ENCODE peak calls at places on chromosomes 7 and 10, in four cellular contexts. U, L, V and M are unnamed samples.
A peak's percentile ranks its signal among the peaks of the same experiment; 100 is the strongest.

GRCh38 chr10:71771204-71771603 is 2.1 kb downstream of the VSIR start:
- ATAC-seq in U (no peak), L (no peak), V (no peak), M (no peak)

GRCh38 chr7:39465055-39465929 is 100.9 kb upstream of the YAE1 start:
- ATAC-seq in U (peak; percentile 64), L (peak; percentile 95), V (peak; percentile 96), M (no peak)

GRCh38 chr7:149154021-149154420 is 6.8 kb downstream of the ZNF398 start:
- ATAC-seq in U (no peak), L (no peak), V (no peak), M (no peak)

GRCh38 chr10:80436459-80437098 is 17.5 kb upstream of the TSPAN14 start:
- ATAC-seq in U (no peak), L (no peak), V (no peak), M (no peak)

GRCh38 chr7:50826371-50827172 is 43.9 kb upstream of the GRB10 start:
- ATAC-seq in U (no peak), L (peak; percentile 72), V (peak; percentile 88), M (no peak)

GRCh38 chr10:91567815-91568214 is 65.1 kb downstream of the PPP1R3C start:
- ATAC-seq in U (no peak), L (no peak), V (no peak), M (no peak)

GRCh38 chr10:102540023-102540422 is 36.3 kb downstream of the SUFU start:
- ATAC-seq in U (peak; percentile 49), L (peak; percentile 94), V (peak; percentile 92), M (no peak)

GRCh38 chr7:43905209-43905946 is 1.0 kb downstream of the URGCP start:
- ATAC-seq in U (peak; percentile 42), L (peak; percentile 46), V (peak; percentile 93), M (no peak)

GRCh38 chr7:20083781-20084180 is 133.4 kb downstream of the MACC1 start:
- ATAC-seq in U (peak; percentile 71), L (no peak), V (no peak), M (peak; percentile 79)

GRCh38 chr10:73096041-73096451 is 620 bp downstream of the P4HA1 start:
- ATAC-seq in U (peak; percentile 74), L (peak; percentile 74), V (peak; percentile 68), M (peak; percentile 28)

GRCh38 chr7:43674559-43675436 is 54.5 kb downstream of the COA1 start:
- ATAC-seq in U (peak; percentile 80), L (peak; percentile 84), V (peak; percentile 89), M (peak; percentile 48)

GRCh38 chr7:2544541-2545188 is 10.7 kb downstream of the BRAT1 start:
- ATAC-seq in U (no peak), L (no peak), V (no peak), M (no peak)

GRCh38 chr7:157739056-157739455 is 402.3 kb downstream of the DNAJB6 start:
- ATAC-seq in U (no peak), L (no peak), V (no peak), M (no peak)

GRCh38 chr7:47228386-47229014 is 353.4 kb downstream of the TNS3 start:
- ATAC-seq in U (no peak), L (peak; percentile 93), V (no peak), M (no peak)

GRCh38 chr7:44980393-44981034 is 1.7 kb upstream of the MYO1G start:
- ATAC-seq in U (peak; percentile 52), L (no peak), V (no peak), M (peak; percentile 38)

GRCh38 chr10:28180654-28181053 is 122.2 kb downstream of the MPP7 start:
- ATAC-seq in U (no peak), L (no peak), V (no peak), M (no peak)

GRCh38 chr7:77765906-77766800 is 32.1 kb downstream of the TMEM60 start:
- ATAC-seq in U (no peak), L (peak; percentile 53), V (peak; percentile 97), M (no peak)

GRCh38 chr7:14236834-14237233 is 247.4 kb upstream of the ETV1 start:
- ATAC-seq in U (no peak), L (no peak), V (no peak), M (no peak)

GRCh38 chr7:152108359-152108758 is 82.9 kb downstream of the GALNT11 start:
- ATAC-seq in U (no peak), L (peak; percentile 65), V (peak; percentile 50), M (no peak)

GRCh38 chr7:55438765-55439525 is 73.8 kb downstream of the LANCL2 start:
- ATAC-seq in U (no peak), L (no peak), V (peak; percentile 14), M (no peak)

GRCh38 chr7:74455933-74456332 is 2.2 kb downstream of the GTF2IRD1 start:
- ATAC-seq in U (no peak), L (no peak), V (no peak), M (no peak)

GRCh38 chr10:51046668-51047067 is 27.6 kb upstream of the PRKG1 start:
- ATAC-seq in U (peak; percentile 65), L (no peak), V (no peak), M (no peak)

GRCh38 chr10:99421233-99421739 is 9.1 kb downstream of the GOT1 start:
- ATAC-seq in U (no peak), L (peak; percentile 43), V (peak; percentile 96), M (no peak)

GRCh38 chr7:43888983-43889945 is 17.1 kb downstream of the URGCP start:
- ATAC-seq in U (peak; percentile 48), L (peak; percentile 60), V (no peak), M (no peak)

GRCh38 chr10:71838264-71839211 is 12.5 kb downstream of the PSAP start:
- ATAC-seq in U (peak; percentile 37), L (peak; percentile 86), V (no peak), M (no peak)

GRCh38 chr10:98919899-98920298 is 315.8 kb downstream of the HPSE2 start:
- ATAC-seq in U (peak; percentile 38), L (peak; percentile 95), V (no peak), M (no peak)

GRCh38 chr10:12710594-12711343 is 290.7 kb downstream of the CCDC3 start:
- ATAC-seq in U (peak; percentile 92), L (peak; percentile 90), V (peak; percentile 82), M (peak; percentile 72)

GRCh38 chr10:51196508-51197175 is 122.4 kb downstream of the PRKG1 start:
- ATAC-seq in U (no peak), L (no peak), V (no peak), M (no peak)

GRCh38 chr7:91082038-91082437 is 182.2 kb upstream of the FZD1 start:
- ATAC-seq in U (peak; percentile 50), L (no peak), V (no peak), M (peak; percentile 59)

GRCh38 chr7:132148876-132149275 is 427.4 kb downstream of the PLXNA4 start:
- ATAC-seq in U (no peak), L (no peak), V (no peak), M (no peak)

GRCh38 chr7:71650653-71651337 is 518.9 kb downstream of the GALNT17 start:
- ATAC-seq in U (no peak), L (no peak), V (no peak), M (no peak)
- H3K27ac ChIP-seq in U (no peak overlapping the region), L (no peak overlapping the region), V (no peak overlapping the region), M (no peak overlapping the region)

DNA sequence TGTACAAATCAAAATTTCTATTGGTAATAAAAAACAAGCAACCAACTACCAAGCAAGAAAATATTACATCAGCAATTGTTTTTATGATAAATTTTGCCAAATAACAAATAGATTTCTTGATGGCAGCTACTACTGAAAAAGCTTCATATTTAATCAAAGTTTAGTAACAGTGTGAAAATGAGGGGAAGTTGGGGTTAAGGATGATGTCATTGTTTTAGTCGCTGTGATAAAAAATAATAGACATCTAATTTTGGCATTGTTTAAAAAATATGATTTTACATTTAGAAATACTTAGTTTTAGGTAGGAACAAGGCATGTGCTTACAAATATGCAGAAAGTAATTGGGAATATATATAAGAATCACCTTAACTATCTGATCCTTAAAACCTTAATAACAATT is 145.9 kb downstream of the CNTNAP2 start:
- ATAC-seq in U (no peak), L (no peak), V (no peak), M (no peak)
- TF ChIP-seq EP300 in U (no peak), L (no peak), V (no peak), M (no peak)

DNA sequence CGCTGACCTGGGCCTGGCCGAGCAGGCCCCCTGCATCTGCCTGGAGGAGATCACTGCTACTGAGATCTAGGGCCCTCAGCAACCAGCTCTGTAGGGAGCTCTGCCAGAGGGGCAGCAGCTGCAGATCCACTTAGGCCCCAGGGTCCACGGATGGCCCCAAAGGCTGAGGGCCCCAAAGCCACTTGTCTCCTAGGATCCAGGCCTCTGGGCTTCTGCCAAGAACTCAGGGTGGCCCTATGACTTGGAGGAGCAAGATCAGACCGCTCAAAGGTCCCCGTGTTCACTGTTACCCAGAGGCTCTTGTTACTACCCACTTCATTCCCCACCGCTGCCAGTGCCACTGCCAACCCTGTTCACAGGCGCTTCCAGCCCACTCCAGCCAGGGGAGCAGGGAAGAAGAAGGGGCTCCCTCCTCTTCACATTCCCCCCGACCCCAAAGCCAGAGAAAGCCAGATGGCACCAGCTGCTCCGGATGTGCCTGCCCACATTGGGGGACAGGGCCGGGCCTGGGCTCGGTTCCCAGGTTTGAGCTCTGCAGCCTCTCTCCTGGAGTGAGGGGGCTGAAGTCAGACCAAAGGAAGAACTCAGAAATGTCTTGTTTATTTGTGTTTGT is 7.6 kb downstream of the LZTS2 start:
- ATAC-seq in U (no peak), L (no peak), V (no peak), M (no peak)
- H3K27ac ChIP-seq in U (peak overlapping the region; percentile 64), L (no peak overlapping the region), V (peak overlapping the region; percentile 36), M (no peak overlapping the region)

DNA sequence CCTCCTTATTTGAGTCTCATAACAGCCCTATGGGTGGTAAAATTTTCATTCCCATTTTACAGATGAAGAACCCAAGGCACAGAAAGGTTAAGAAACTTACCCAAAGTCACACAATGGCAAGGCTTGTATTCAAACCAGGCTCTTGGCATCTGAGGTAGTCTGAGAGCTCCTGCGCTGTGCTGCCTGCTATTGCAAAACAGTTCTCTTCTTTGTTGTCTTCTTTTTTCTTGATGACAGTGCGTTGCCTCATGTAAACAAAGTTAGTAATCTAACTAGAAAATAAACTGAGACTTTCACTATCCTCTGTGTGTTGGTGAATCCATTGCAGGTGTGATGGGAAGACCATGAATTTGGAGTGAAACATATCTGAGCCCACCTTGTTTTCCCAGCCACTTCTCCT is 240.8 kb downstream of the PTEN start:
- ATAC-seq in U (no peak), L (no peak), V (no peak), M (no peak)
- TF ChIP-seq EP300 in U (no peak), L (no peak), V (no peak), M (no peak)

GRCh38 chr7:25028370-25028971 is 48.5 kb upstream of the OSBPL3 start:
- ATAC-seq in U (peak; percentile 53), L (no peak), V (no peak), M (no peak)
- H3K27ac ChIP-seq in U (no peak overlapping the region), L (no peak overlapping the region), V (peak overlapping the region; percentile 14), M (no peak overlapping the region)

DNA sequence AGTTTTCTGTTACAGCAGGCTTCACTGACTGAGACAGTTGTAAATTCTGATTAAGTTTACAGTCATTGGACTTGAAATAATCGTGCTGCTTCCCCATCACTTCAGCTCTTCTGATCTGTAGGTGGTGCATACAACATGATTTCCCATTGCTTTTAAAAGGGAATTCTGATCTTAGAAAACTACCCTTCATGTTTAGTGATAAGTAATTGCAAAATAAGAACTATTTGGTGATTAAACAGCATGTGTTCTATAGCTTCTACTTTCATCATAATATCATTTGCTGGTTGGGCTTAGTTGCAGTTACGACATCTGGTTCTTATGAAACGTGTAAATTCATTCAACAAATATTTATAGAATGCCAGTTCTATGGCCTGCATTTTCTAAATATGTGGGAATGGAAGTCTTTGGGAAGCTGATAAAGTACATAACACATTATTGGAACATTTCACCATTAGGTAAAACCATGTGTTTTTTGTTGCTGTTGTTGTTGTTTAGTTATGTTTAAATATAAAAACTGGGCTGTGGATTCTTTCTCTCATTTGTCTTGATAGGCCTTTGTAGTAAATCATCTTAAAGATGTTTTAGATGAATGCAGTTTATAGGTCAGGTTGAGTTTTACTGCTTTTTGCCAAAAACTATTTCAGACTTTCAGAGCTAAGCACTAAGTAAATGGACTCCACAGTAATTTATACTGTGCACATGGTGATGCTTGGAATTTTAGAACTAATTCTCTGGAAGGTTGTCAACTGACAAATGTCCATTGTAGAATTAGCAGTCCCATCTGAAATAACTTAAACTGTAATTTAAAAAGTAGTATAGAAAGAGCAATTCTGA is 13.1 kb downstream of the GNAI1 start:
- ATAC-seq in U (no peak), L (no peak), V (no peak), M (no peak)
- TF ChIP-seq EP300 in U (no peak), L (no peak), V (no peak), M (no peak)